ENCODE peak calls at places on chromosome 10, in four cellular contexts. J is NB4, V is tibial nerve, P is esophagus squamous epithelium. C is an unnamed sample.

GRCh38 chr10:62327897-62328296 is 46.3 kb upstream of the ZNF365 start:
- DNase-seq in P (no peak), V (no peak), J (no peak), C (no peak)

GRCh38 chr10:43865275-43866135 is 216.8 kb upstream of the ZNF32 start:
- DNase-seq in J (no peak), P (no peak), V (no peak), C (no peak)

GRCh38 chr10:70657036-70657435 is 15.3 kb upstream of the ADAMTS14 start:
- DNase-seq in V (no peak), J (no peak), P (no peak), C (no peak)

GRCh38 chr10:88066876-88067275 is 203.5 kb downstream of the PTEN start:
- DNase-seq in V (no peak), J (peak; percentile 60), P (no peak), C (no peak)

GRCh38 chr10:116748041-116748440 is 5.7 kb upstream of the HSPA12A start:
- DNase-seq in J (no peak), V (no peak), P (no peak), C (no peak)

GRCh38 chr10:91162495-91163268 is 57.8 kb upstream of the PCGF5 start:
- DNase-seq in V (peak; percentile 34), P (no peak), J (peak; percentile 36), C (peak; percentile 72)

GRCh38 chr10:31677198-31678138 is 251.2 kb downstream of the ARHGAP12 start:
- DNase-seq in P (no peak), J (no peak), V (no peak), C (no peak)

GRCh38 chr10:96532523-96532922 is 18.8 kb upstream of the TLL2 start:
- DNase-seq in J (no peak), V (no peak), P (no peak), C (no peak)

GRCh38 chr10:80322158-80322557 is 32.7 kb upstream of the MAT1A start:
- DNase-seq in V (no peak), J (no peak), P (no peak), C (no peak)

GRCh38 chr10:62637249-62638061 is 167.1 kb upstream of the ADO start:
- DNase-seq in P (no peak), V (no peak), J (peak; percentile 67), C (no peak)

GRCh38 chr10:11919271-11919670 is 96.1 kb downstream of the PROSER2 start:
- DNase-seq in J (no peak), P (no peak), V (no peak), C (no peak)

GRCh38 chr10:30127120-30127541 is 67.7 kb upstream of the JCAD start:
- DNase-seq in V (no peak), P (no peak), J (no peak), C (peak; percentile 28)

GRCh38 chr10:44933922-44934321 is 22.8 kb downstream of the TMEM72 start:
- DNase-seq in J (no peak), P (no peak), V (no peak), C (no peak)

GRCh38 chr10:121437596-121437995 is 160.6 kb downstream of the FGFR2 start:
- DNase-seq in P (no peak), V (no peak), J (no peak), C (peak; percentile 60)

GRCh38 chr10:77890097-77890496 is 36.5 kb downstream of the DLG5 start:
- DNase-seq in P (no peak), V (no peak), J (no peak), C (no peak)

GRCh38 chr10:130244928-130245495 is 108.8 kb downstream of the GLRX3 start:
- DNase-seq in V (no peak), J (no peak), P (no peak), C (no peak)

GRCh38 chr10:103765168-103765567 is 90.2 kb downstream of the SH3PXD2A start:
- DNase-seq in J (no peak), P (no peak), V (no peak), C (no peak)

GRCh38 chr10:119643306-119644214 is 7.6 kb upstream of the BAG3 start:
- DNase-seq in P (no peak), V (no peak), J (no peak), C (no peak)

GRCh38 chr10:69360485-69361302 is 56.0 kb downstream of the TACR2 start:
- DNase-seq in P (no peak), J (no peak), V (peak; percentile 80), C (peak; percentile 81)

GRCh38 chr10:348456-348855 is 213.2 kb downstream of the ZMYND11 start:
- DNase-seq in J (no peak), V (no peak), P (no peak), C (no peak)

GRCh38 chr10:58027431-58027830 is 240.3 kb downstream of the IPMK start:
- DNase-seq in P (no peak), J (no peak), V (no peak), C (no peak)

GRCh38 chr10:76303682-76304316 is 872.4 kb downstream of the LRMDA start:
- DNase-seq in J (peak; percentile 80), V (peak; percentile 72), P (no peak), C (peak; percentile 75)

GRCh38 chr10:22824984-22825383 is 102.9 kb upstream of the ARMC3 start:
- DNase-seq in J (no peak), P (no peak), V (no peak), C (no peak)

GRCh38 chr10:44261710-44262455 is 123.0 kb downstream of the CXCL12 start:
- DNase-seq in V (no peak), J (no peak), P (no peak), C (peak; percentile 66)

GRCh38 chr10:116836902-116837513 is 12.3 kb upstream of the ENO4 start:
- DNase-seq in V (no peak), J (no peak), P (no peak), C (no peak)

GRCh38 chr10:77403761-77404160 is 233.8 kb downstream of the KCNMA1 start:
- DNase-seq in V (no peak), J (peak; percentile 17), P (no peak), C (no peak)

GRCh38 chr10:119395287-119396007 is 147.1 kb downstream of the RGS10 start:
- DNase-seq in J (peak; percentile 93), V (peak; percentile 51), P (no peak), C (no peak)

GRCh38 chr10:90161-90560 is 41.1 kb upstream of the TUBB8 start:
- DNase-seq in J (no peak), V (no peak), P (no peak), C (no peak)

GRCh38 chr10:102620615-102621417 is 23.5 kb upstream of the TRIM8 start:
- DNase-seq in J (no peak), V (no peak), P (no peak), C (no peak)

GRCh38 chr10:110376021-110376773 is 71.5 kb upstream of the SMNDC1 start:
- DNase-seq in J (peak; percentile 18), V (no peak), P (no peak), C (no peak)

GRCh38 chr10:118459642-118460193 is 117.6 kb upstream of the FAM204A start:
- DNase-seq in J (peak; percentile 71), P (no peak), V (peak; percentile 75), C (peak; percentile 71)

GRCh38 chr10:16519908-16520861 is 1.5 kb downstream of the C1QL3 start:
- DNase-seq in V (no peak), J (no peak), P (no peak), C (no peak)

GRCh38 chr10:2950546-2950945 is 116.8 kb upstream of the PFKP start:
- DNase-seq in V (no peak), J (no peak), P (no peak), C (no peak)

GRCh38 chr10:10872035-10872673 is 145.5 kb upstream of the CELF2 start:
- DNase-seq in P (no peak), V (peak; percentile 34), J (no peak), C (peak; percentile 47)

GRCh38 chr10:133384071-133384470 is 5.0 kb downstream of the PAOX start:
- DNase-seq in J (no peak), P (no peak), V (no peak), C (no peak)

GRCh38 chr10:83991986-83992753 is 147.1 kb upstream of the GHITM start:
- DNase-seq in J (peak; percentile 72), V (no peak), P (no peak), C (no peak)

GRCh38 chr10:111108441-111108840 is 31.6 kb downstream of the ADRA2A start:
- DNase-seq in P (no peak), V (no peak), J (no peak), C (no peak)

GRCh38 chr10:59465089-59465488 is 102.7 kb upstream of the FAM13C start:
- DNase-seq in V (no peak), J (no peak), P (no peak), C (no peak)

GRCh38 chr10:66457629-66458028 is 468.2 kb upstream of the LRRTM3 start:
- DNase-seq in J (no peak), P (no peak), V (no peak), C (no peak)

DNA sequence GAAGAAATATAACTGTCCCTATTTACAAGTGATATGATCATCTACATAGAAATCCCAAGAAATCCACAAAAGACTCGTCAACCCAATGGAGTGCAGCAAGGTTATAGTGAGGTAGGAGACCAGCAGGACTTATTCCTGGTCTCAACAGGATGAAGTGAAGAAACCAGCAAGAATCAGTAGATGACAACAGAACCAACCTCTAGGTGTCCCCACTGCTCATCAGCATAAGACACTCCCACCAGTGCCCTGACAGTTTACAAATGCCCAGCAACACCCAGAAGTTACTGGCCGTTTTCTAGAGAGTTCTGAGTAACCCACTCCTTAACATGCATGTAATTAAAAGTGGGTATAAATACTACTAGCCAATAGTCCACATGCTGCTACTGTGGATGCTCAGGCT is 470.5 kb upstream of the LRRTM3 start:
- DNase-seq in J (peak; percentile 36), V (no peak), P (no peak), C (no peak)
- TF ChIP-seq POLR2A in J (no peak), V (no peak), P (no peak), C (no peak)

DNA sequence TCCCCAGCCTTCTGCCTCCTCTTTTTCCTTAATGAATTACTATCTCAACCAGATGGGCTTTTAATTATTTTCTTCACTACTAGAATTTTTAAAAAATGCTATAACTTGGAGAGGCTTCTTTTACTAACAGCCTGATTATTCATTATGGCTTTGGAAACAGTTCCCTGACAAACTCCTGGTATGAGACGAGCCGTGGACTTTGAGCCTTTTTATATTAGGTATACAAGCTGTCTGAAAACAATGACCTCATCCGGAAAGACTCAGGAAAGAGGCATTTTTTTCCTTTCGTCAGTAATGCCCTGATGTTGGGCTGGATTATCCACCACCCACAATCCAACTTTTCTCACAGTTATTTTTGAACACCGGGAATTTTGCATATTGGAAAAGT is 26.7 kb upstream of the ABLIM1 start:
- DNase-seq in V (no peak), P (no peak), J (no peak), C (no peak)
- H3K4me3 ChIP-seq in V (peak overlapping the region; percentile 34), P (no peak overlapping the region), J (no peak overlapping the region), C (no peak overlapping the region)

GRCh38 chr10:68327889-68328786 is 3.7 kb upstream of the HNRNPH3 start:
- DNase-seq in P (no peak), J (peak; percentile 88), V (peak; percentile 61), C (no peak)
- TF ChIP-seq POLR2A in P (no peak), J (peak; percentile 57), V (no peak), C (peak; percentile 34)

DNA sequence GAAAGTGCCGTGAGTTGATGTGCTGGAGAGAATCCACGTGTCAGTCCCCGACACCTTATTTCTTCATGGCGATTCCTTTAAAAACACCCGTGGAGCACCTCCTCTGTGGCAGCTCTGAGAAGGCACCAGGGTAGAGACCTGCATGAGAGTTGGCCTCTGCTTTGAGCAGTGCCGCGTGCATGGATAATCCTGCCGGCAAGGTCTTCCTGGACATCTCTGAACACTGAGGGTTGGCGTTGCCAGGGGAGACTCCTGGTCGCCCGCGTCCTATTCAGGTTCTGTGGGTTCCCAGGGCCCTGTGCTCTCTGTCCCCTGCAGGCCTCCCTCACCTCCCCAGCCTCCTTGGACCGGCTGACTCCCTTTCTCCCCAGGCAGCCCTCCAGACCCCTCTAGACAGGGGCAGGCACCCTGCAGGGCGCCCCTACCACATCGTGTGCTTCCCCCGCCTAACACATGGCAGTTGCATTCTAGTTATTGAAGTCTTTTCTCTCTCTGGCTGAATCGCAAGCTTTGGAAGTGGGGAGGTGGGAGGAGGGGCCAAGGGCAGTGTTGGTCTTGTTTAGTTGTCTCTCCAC is 95.6 kb downstream of the MKI67 start:
- DNase-seq in J (no peak), P (no peak), V (no peak), C (no peak)
- H3K4me3 ChIP-seq in J (no peak overlapping the region), P (no peak overlapping the region), V (no peak overlapping the region), C (no peak overlapping the region)

GRCh38 chr10:132337019-132337418 is 5.0 kb downstream of the LRRC27 start:
- DNase-seq in J (no peak), V (no peak), P (no peak), C (no peak)
- TF ChIP-seq POLR2A in J (no peak), V (no peak), P (no peak), C (no peak)